ENCODE peak calls at places on chromosomes 2 and 18, in five cellular contexts. C, H, Z, M and T are unnamed samples.

GRCh38 chr2:206218792-206219509 is 55.5 kb upstream of the ZDBF2 start:
- DNase-seq in C (no peak), H (no peak), Z (peak; percentile 22), M (no peak), T (no peak)

GRCh38 chr2:177852389-177852788 is 220.2 kb downstream of the PDE11A start:
- DNase-seq in C (no peak), H (no peak), Z (no peak), M (no peak), T (peak; percentile 69)

GRCh38 chr18:59517446-59518171 is 158.5 kb upstream of the LMAN1 start:
- DNase-seq in C (peak; percentile 33), H (no peak), Z (peak; percentile 5), M (peak; percentile 59), T (peak; percentile 32)

GRCh38 chr18:75204262-75204977 is 4.5 kb downstream of the PTGR3 start:
- DNase-seq in C (peak; percentile 36), H (peak; percentile 49), Z (peak; percentile 14), M (peak; percentile 70), T (peak; percentile 37)

GRCh38 chr2:44945676-44946427 is 4.3 kb downstream of the SIX3 start:
- DNase-seq in C (no peak), H (peak; percentile 62), Z (no peak), M (no peak), T (no peak)

GRCh38 chr2:3476386-3477033 is 42.8 kb downstream of the ADI1 start:
- DNase-seq in C (peak; percentile 59), H (no peak), Z (no peak), M (no peak), T (no peak)

GRCh38 chr2:223725986-223726970 is 111.1 kb downstream of the AP1S3 start:
- DNase-seq in C (no peak), H (no peak), Z (peak; percentile 40), M (no peak), T (no peak)

GRCh38 chr18:80033181-80034067 is 810 bp upstream of the RBFA start:
- DNase-seq in C (peak; percentile 44), H (peak; percentile 98), Z (no peak), M (peak; percentile 79), T (no peak)

GRCh38 chr18:13003466-13003896 is 12.3 kb downstream of the CEP192 start:
- DNase-seq in C (peak; percentile 80), H (peak; percentile 92), Z (peak; percentile 68), M (peak; percentile 69), T (no peak)

GRCh38 chr2:113979172-113980128 is 89.6 kb downstream of the ACTR3 start:
- DNase-seq in C (no peak), H (peak; percentile 70), Z (peak; percentile 13), M (peak; percentile 88), T (no peak)

GRCh38 chr18:45415614-45416013 is 199.7 kb upstream of the SLC14A2 start:
- DNase-seq in C (no peak), H (peak; percentile 24), Z (no peak), M (no peak), T (no peak)

GRCh38 chr2:69149631-69150215 is 136.7 kb downstream of the ANTXR1 start:
- DNase-seq in C (peak; percentile 68), H (peak; percentile 62), Z (no peak), M (peak; percentile 60), T (peak; percentile 23)

GRCh38 chr18:80037869-80038630 is 3.8 kb downstream of the RBFA start:
- DNase-seq in C (no peak), H (no peak), Z (no peak), M (no peak), T (no peak)

DNA sequence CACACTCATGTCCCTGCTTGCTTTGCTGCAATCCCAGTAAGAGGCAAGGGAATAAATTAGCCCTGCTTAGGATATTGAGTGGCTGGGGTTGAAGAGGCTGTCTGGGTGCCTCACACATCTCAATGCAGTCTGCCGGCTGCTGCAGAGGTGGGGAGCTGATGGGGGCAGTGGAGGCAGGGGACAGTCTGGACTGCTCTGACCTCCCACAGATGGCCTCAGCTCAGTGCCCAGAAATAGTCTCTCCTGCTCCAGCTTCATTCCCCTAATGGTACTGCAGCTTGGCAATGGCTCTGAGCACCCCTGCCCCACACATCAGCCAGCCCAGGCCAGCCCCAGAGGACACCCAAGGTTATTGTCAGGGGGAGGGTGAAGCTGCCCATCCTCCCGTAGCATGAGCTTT is 21.5 kb upstream of the TNS1 start:
- DNase-seq in C (no peak), H (peak; percentile 16), Z (no peak), M (peak; percentile 20), T (no peak)
- H2AK5ac ChIP-seq in C (no peak overlapping the region), H (no peak overlapping the region), Z (no peak overlapping the region), M (no peak overlapping the region), T (peak overlapping the region; percentile 92)

GRCh38 chr2:20186855-20187187 is 38.1 kb downstream of the SDC1 start:
- DNase-seq in C (no peak), H (no peak), Z (no peak), M (no peak), T (no peak)

GRCh38 chr2:20187331-20187730 is 37.6 kb downstream of the SDC1 start:
- DNase-seq in C (no peak), H (no peak), Z (no peak), M (no peak), T (no peak)

GRCh38 chr2:20188201-20188600 is 36.7 kb downstream of the SDC1 start:
- DNase-seq in C (no peak), H (no peak), Z (no peak), M (no peak), T (no peak)

GRCh38 chr2:20185176-20186022 is 39.5 kb downstream of the SDC1 start:
- DNase-seq in C (peak; percentile 69), H (no peak), Z (peak; percentile 34), M (no peak), T (no peak)

DNA sequence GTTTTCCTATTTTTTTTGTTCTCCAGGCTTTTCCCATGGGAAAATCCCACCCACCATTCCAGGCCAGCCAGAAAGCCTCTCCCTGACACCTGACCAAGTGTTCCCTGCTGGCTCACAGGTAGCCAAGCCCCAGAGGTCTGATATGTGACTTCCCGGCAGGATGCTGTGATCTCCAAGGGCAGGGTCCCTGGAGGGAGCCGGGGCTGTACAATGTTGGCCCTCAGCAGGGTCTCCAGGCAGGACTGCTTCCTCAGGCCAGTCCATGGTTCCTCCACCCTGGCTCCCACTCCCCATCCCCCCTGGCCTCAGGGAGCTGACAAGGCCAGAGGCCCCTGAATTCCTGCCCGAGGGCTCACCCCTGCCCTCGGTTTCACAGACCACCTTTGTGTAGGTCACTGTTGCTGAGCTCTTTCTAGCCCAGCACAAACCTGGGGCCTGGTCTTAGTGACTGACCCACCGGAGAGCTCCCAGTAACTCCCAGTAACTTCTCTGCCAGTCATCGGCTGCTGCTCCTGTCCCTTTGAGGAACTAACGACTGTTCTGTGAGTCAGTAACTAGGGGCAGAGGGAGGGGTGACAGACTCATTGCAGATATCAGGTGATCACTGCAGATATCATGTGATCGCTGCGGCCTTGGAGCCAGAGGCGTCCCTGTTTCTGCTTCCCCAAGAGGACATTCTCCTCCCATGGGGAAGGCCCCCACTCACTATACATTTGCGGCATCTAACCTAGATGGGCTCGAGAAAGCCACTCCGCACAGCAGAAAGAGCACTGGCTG is 38.7 kb downstream of the SDC1 start:
- DNase-seq in C (peak; percentile 73), H (peak; percentile 74), Z (peak; percentile 47), M (no peak), T (no peak)
- H3K4ac ChIP-seq in C (peak overlapping the region; percentile 57), H (no peak overlapping the region), Z (no peak overlapping the region), M (no peak overlapping the region), T (no peak overlapping the region)

DNA sequence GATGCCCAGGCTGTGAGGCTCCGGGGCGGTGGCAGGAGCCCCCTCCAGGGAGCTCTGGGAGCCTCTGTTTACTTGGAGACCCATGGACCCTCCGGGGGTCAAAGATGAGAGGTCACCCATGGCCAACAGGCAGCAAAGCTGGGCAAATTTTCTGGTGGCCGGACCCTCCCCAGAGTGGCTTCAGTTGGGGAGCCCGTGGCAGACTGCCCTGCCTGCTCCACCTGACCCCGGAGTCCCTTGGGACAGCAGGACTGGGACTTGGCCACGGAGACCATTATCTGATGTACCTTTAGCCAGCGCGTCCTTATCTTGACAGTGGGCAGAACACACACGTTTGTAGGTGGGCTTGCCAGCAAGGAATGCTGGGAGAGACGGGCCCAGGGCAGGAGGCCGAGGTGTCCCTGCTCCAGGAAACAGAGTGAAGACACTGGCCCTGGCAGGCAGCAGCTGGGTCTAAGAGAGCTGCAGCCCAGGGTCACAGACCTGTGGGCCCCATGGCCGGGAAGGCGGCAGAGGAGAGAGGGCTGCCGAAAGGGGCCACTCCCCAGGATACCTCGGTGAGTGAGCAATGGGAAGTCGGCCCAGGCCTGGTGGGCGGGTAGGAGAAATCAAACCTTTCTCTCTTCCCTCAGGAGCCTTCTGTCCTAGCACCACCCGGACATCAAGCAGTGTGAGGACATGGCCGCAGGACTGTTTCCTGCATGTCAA is at the start of the genes ABCG5 and ABCG8:
- DNase-seq in C (no peak), H (no peak), Z (no peak), M (peak; percentile 42), T (no peak)
- H4K91ac ChIP-seq in C (no peak within 1 kb of the TSS), H (no peak within 1 kb of the TSS), Z (no peak within 1 kb of the TSS), M (no peak within 1 kb of the TSS), T (no peak within 1 kb of the TSS)

GRCh38 chr2:85784474-85784986 is 30.7 kb downstream of the ATOH8 start:
- DNase-seq in C (no peak), H (no peak), Z (no peak), M (no peak), T (no peak)

GRCh38 chr2:85783796-85784195 is 30.0 kb downstream of the ATOH8 start:
- DNase-seq in C (no peak), H (no peak), Z (no peak), M (no peak), T (no peak)

GRCh38 chr2:85786444-85786843 is 32.7 kb downstream of the ATOH8 start:
- DNase-seq in C (no peak), H (no peak), Z (no peak), M (no peak), T (no peak)

GRCh38 chr2:85785871-85786270 is 32.1 kb downstream of the ATOH8 start:
- DNase-seq in C (no peak), H (no peak), Z (no peak), M (no peak), T (no peak)

GRCh38 chr2:85785027-85785822 is 31.4 kb downstream of the ATOH8 start:
- DNase-seq in C (peak; percentile 23), H (no peak), Z (no peak), M (no peak), T (no peak)
- H2AK5ac ChIP-seq in C (peak overlapping the region; percentile 70), H (no peak overlapping the region), Z (no peak overlapping the region), M (no peak overlapping the region), T (no peak overlapping the region)

GRCh38 chr2:237685408-237685807 is 58.0 kb downstream of the LRRFIP1 start:
- DNase-seq in C (no peak), H (peak; percentile 62), Z (peak; percentile 55), M (no peak), T (no peak)

GRCh38 chr2:237689569-237690131 is 62.3 kb downstream of the LRRFIP1 start:
- DNase-seq in C (no peak), H (no peak), Z (no peak), M (no peak), T (no peak)

GRCh38 chr2:237687666-237688065 is 60.3 kb downstream of the LRRFIP1 start:
- DNase-seq in C (peak; percentile 99), H (no peak), Z (peak; percentile 90), M (no peak), T (no peak)

GRCh38 chr2:237688081-237688480 is 60.7 kb downstream of the LRRFIP1 start:
- DNase-seq in C (no peak), H (no peak), Z (no peak), M (no peak), T (no peak)

GRCh38 chr2:237686659-237687136 is 59.3 kb downstream of the LRRFIP1 start:
- DNase-seq in C (peak; percentile 43), H (peak; percentile 46), Z (peak; percentile 89), M (no peak), T (no peak)
- H3K4ac ChIP-seq in C (peak overlapping the region; percentile 61), H (no peak overlapping the region), Z (no peak overlapping the region), M (no peak overlapping the region), T (no peak overlapping the region)